ENCODE peak calls at places on chromosomes 13 and 19, in seven cellular contexts. J is activated CD8-positive, alpha-beta memory T cell treated with anti-CD3 and anti-CD28 coated beads, Interleukin-2, amount 50 U/mL, for 48 hours; L is activated CD4-positive, alpha-beta T cell treated with anti-CD3 and anti-CD28 coated beads, Interleukin-2, amount 50 U/mL, for 4 hours; A is iris pigment epithelial cell; W is progenitor cell of endocrine pancreas; E is hypothalamus; P is fibroblast of pulmonary artery. Z is an unnamed sample.

GRCh38 chr13:95156208-95156607 is 145.0 kb downstream of the ABCC4 start:
- DNase-seq in P (peak; percentile 65), E (no peak), A (peak; percentile 44), W (no peak), J (no peak), L (no peak), Z (no peak)

GRCh38 chr19:28633223-28634030 is 579.5 kb downstream of the UQCRFS1 start:
- DNase-seq in W (peak; percentile 54), E (no peak), L (peak; percentile 3), A (peak; percentile 3), P (peak; percentile 61), J (peak; percentile 73), Z (no peak)

GRCh38 chr13:109154146-109154545 is 524.7 kb downstream of the MYO16 start:
- DNase-seq in A (peak; percentile 68), E (no peak), P (no peak), L (no peak), J (no peak), W (no peak), Z (no peak)

GRCh38 chr13:76438050-76438449 is 448.2 kb downstream of the KCTD12 start:
- DNase-seq in J (no peak), L (no peak), A (peak; percentile 83), E (no peak), W (no peak), P (no peak), Z (no peak)

GRCh38 chr13:81872581-81872980 is 1531.7 kb upstream of the SPRY2 start:
- DNase-seq in E (no peak), L (no peak), A (peak; percentile 3), W (no peak), P (no peak), J (no peak), Z (no peak)

GRCh38 chr19:7395793-7396192 is 47.1 kb downstream of the ARHGEF18 start:
- DNase-seq in J (no peak), L (no peak), P (no peak), W (no peak), A (no peak), E (no peak), Z (no peak)

GRCh38 chr19:459724-460511 is 915 bp downstream of the SHC2 start:
- DNase-seq in A (peak; percentile 42), P (peak; percentile 18), E (no peak), W (peak; percentile 75), L (no peak), J (peak; percentile 75), Z (peak; percentile 86)

GRCh38 chr13:109275848-109276247 is 510.5 kb downstream of the IRS2 start:
- DNase-seq in J (no peak), L (no peak), P (no peak), E (no peak), W (no peak), A (peak; percentile 28), Z (no peak)

GRCh38 chr13:106355866-106356265 is 179.6 kb downstream of the EFNB2 start:
- DNase-seq in L (no peak), A (no peak), J (no peak), E (no peak), W (no peak), P (no peak), Z (no peak)

GRCh38 chr13:113209880-113210421 is 538 bp downstream of the CUL4A start:
- DNase-seq in W (peak; percentile 58), L (peak; percentile 64), J (peak; percentile 84), P (peak; percentile 59), A (peak; percentile 66), E (no peak), Z (peak; percentile 70)

GRCh38 chr19:33413868-33414666 is 40.6 kb downstream of the CEBPG start:
- DNase-seq in P (no peak), W (no peak), L (no peak), E (no peak), A (no peak), J (no peak), Z (no peak)

GRCh38 chr19:30085394-30085793 is 143.4 kb downstream of the URI1 start:
- DNase-seq in A (no peak), E (no peak), W (no peak), L (no peak), P (no peak), J (no peak), Z (no peak)

GRCh38 chr19:5330307-5330720 is 10.3 kb downstream of the PTPRS start:
- DNase-seq in E (no peak), W (no peak), P (no peak), A (no peak), J (no peak), L (no peak), Z (no peak)

GRCh38 chr13:35345992-35346391 is 130.5 kb downstream of the MAB21L1 start:
- DNase-seq in P (no peak), W (no peak), E (no peak), J (no peak), L (no peak), A (no peak), Z (no peak)